ENCODE peak calls at places on chromosomes 4 and X, in eight cellular contexts. I is ovary; Y is HFFc6; P is activated CD8-positive, alpha-beta T cell treated with anti-CD3 and anti-CD28 coated beads for 36 hours; C is left ventricle myocardium inferior; S is adrenal gland; B is AG10803; X is cardiac muscle cell. J is an unnamed sample.

GRCh38 chr4:5755679-5756078 is 44.7 kb downstream of the EVC start:
- DNase-seq in I (no peak), Y (no peak), P (no peak), C (no peak), S (no peak), B (no peak), X (no peak), J (no peak)

GRCh38 chr4:176789955-176790354 is 2.8 kb downstream of the VEGFC start:
- DNase-seq in I (no peak), Y (peak; percentile 94), P (no peak), C (no peak), S (no peak), B (peak; percentile 88), X (peak; percentile 48), J (no peak)

GRCh38 chr4:41212221-41213203 is 1.8 kb downstream of the APBB2 start:
- DNase-seq in I (no peak), Y (peak; percentile 61), P (peak; percentile 19), C (no peak), S (no peak), B (peak; percentile 75), X (peak; percentile 23), J (peak; percentile 69)

GRCh38 chrX:23493941-23494374 is 159.3 kb downstream of the PTCHD1 start:
- DNase-seq in I (no peak), Y (no peak), P (peak; percentile 21), C (no peak), S (no peak), B (no peak), X (no peak), J (no peak)

GRCh38 chr4:84497220-84497834 is 1.8 kb downstream of the NKX6-1 start:
- DNase-seq in I (no peak), Y (no peak), P (no peak), C (no peak), S (no peak), B (peak; percentile 8), X (no peak), J (no peak)

GRCh38 chrX:11781133-11781532 is 23.1 kb downstream of the MSL3 start:
- DNase-seq in I (no peak), Y (no peak), P (no peak), C (no peak), S (no peak), B (no peak), X (no peak), J (no peak)

GRCh38 chr4:92100980-92101379 is 202.8 kb upstream of the GRID2 start:
- DNase-seq in I (no peak), Y (no peak), P (no peak), C (no peak), S (no peak), B (no peak), X (no peak), J (no peak)

GRCh38 chr4:149031399-149031798 is 589.2 kb upstream of the NR3C2 start:
- DNase-seq in I (no peak), Y (no peak), P (peak; percentile 6), C (no peak), S (no peak), B (peak; percentile 8), X (peak; percentile 26), J (peak; percentile 48)

GRCh38 chr4:5711479-5712184 is 631 bp downstream of the EVC start:
- DNase-seq in I (peak; percentile 51), Y (peak; percentile 60), P (peak; percentile 8), C (peak; percentile 39), S (peak; percentile 32), B (peak; percentile 61), X (no peak), J (peak; percentile 82)

GRCh38 chr4:108301583-108302256 is 133.0 kb upstream of the LEF1 start:
- DNase-seq in I (no peak), Y (no peak), P (no peak), C (no peak), S (no peak), B (no peak), X (no peak), J (no peak)

GRCh38 chrX:121802881-121803412 is 755.5 kb downstream of the GLUD2 start:
- DNase-seq in I (no peak), Y (no peak), P (no peak), C (no peak), S (no peak), B (no peak), X (no peak), J (no peak)

GRCh38 chrX:6694977-6695376 is 160.1 kb upstream of the VCX3A start:
- DNase-seq in I (no peak), Y (no peak), P (no peak), C (no peak), S (no peak), B (no peak), X (no peak), J (no peak)

GRCh38 chrX:41906515-41907165 is 16.7 kb downstream of the CASK start:
- DNase-seq in I (no peak), Y (no peak), P (peak; percentile 59), C (no peak), S (no peak), B (peak; percentile 3), X (no peak), J (no peak)

DNA sequence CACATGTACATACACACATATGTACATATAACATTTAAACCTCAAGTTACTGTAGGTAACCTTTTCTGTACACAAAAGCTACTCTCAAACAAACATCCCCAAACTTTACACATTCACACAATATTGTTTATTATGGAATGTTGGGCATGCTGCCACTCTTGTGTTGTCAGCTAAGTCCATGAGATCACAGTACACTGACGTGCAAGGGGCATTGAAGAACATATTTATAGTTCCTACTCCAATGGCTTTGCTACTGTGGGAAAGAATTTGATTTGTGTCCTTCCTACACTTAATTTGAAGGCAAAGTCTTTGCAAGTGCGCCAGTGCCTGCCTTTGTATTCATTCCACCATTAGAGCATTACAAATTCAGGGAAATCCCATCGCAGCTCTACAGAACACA is 45.4 kb upstream of the FTHL17 start:
- DNase-seq in I (no peak), Y (no peak), P (no peak), C (no peak), S (no peak), B (peak; percentile 1), X (no peak), J (no peak)
- TF ChIP-seq CTCF in I (no peak), Y (no peak), P (no peak), C (no peak), S (no peak), B (no peak), X (no peak), J (no peak)

DNA sequence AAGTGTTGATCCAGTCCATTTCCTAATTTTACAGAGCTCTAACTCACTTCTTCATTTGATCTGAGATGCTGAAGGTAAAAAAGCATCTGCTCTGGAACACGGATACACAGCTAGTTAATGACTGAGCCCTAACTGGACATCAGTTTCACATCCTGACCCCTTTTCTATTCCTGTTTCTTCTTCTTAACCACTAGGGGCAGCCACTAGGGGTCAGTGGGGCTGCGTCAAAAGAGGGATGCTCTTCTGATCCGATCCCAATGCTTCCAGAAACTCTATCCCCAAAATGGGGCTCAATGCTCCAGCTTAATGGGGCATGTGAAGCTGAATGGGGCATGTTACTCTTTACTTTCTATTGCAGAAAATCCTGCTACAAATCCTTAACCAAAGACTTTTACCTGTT is 33.4 kb upstream of the PHKA2 start:
- DNase-seq in I (no peak), Y (no peak), P (no peak), C (no peak), S (no peak), B (peak; percentile 8), X (peak; percentile 38), J (peak; percentile 70)
- TF ChIP-seq CTCF in I (no peak), Y (peak; percentile 75), P (no peak), C (peak; percentile 56), S (no peak), B (peak; percentile 56), X (peak; percentile 59), J (peak; percentile 77)

DNA sequence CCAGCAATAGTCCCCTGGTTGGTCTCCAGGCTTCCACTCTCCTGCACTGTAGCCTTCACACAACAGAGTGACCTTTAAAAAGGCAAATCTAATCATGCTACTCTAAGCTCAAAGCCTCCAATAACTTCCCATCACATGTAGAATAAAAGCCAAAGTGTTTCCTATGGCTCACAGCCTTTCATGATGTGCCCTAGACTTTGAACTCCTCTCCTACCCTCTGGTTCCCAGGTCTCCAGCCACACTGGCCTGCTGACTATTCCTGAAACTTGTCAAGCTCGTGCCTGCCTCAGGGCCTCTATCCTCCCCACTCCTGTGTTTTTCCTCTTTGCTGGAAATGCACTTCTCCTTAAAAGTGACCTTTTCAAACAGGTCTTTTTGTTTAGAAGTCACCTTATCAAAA is 3.1 kb downstream of the MANBA start:
- DNase-seq in I (no peak), Y (no peak), P (no peak), C (no peak), S (no peak), B (no peak), X (no peak), J (peak; percentile 31)
- TF ChIP-seq CTCF in I (no peak), Y (no peak), P (no peak), C (no peak), S (no peak), B (no peak), X (no peak), J (no peak)

GRCh38 chrX:28697732-28698131 is 110.5 kb downstream of the IL1RAPL1 start:
- DNase-seq in I (no peak), Y (no peak), P (no peak), C (no peak), S (no peak), B (no peak), X (no peak), J (no peak)

GRCh38 chrX:28701222-28701621 is 114.0 kb downstream of the IL1RAPL1 start:
- DNase-seq in I (no peak), Y (no peak), P (no peak), C (no peak), S (no peak), B (no peak), X (no peak), J (no peak)
- TF ChIP-seq CTCF in I (no peak), Y (no peak), P (no peak), C (no peak), S (no peak), B (no peak), X (no peak), J (peak; percentile 66)

GRCh38 chrX:153651540-153652079 is 4.6 kb downstream of the DUSP9 start:
- DNase-seq in I (no peak), Y (no peak), P (no peak), C (no peak), S (peak; percentile 9), B (no peak), X (no peak), J (peak; percentile 67)
- TF ChIP-seq CTCF in I (no peak), Y (peak; percentile 56), P (no peak), C (peak; percentile 18), S (no peak), B (peak; percentile 32), X (peak; percentile 18), J (peak; percentile 62)